ENCODE peak calls at places on chromosomes 5 and 9, in ten cellular contexts. B is HCT116, Y is endothelial cell of umbilical vein, Z is GM12878, I is upper lobe of left lung, F is transverse colon, W is spleen, N is GM12891, V is stomach, X is breast epithelium. D is an unnamed sample.

GRCh38 chr5:67012241-67012640 is 184.4 kb downstream of the CD180 start:
- DNase-seq in W (no peak), N (no peak), F (no peak), Z (no peak), Y (peak), B (no peak), V (no peak), I (no peak), X (no peak), D (no peak)

GRCh38 chr5:163362806-163363788 is 74.3 kb upstream of the CCNG1 start:
- DNase-seq in Z (no peak), N (no peak), V (no peak), W (no peak), F (no peak), X (no peak), I (no peak), Y (no peak), B (no peak), D (no peak)

GRCh38 chr5:77358566-77359205 is 133.4 kb downstream of the WDR41 start:
- DNase-seq in Z (no peak), X (no peak), V (no peak), W (no peak), F (no peak), Y (no peak), B (no peak), I (no peak), N (no peak), D (no peak)

GRCh38 chr9:4750021-4750673 is 9.1 kb upstream of the AK3 start:
- DNase-seq in W (no peak), X (no peak), I (no peak), F (no peak), Y (peak), B (no peak), Z (no peak), N (no peak), V (no peak), D (no peak)

GRCh38 chr5:179143446-179143845 is 83.3 kb downstream of the ZNF354C start:
- DNase-seq in X (no peak), Z (no peak), N (no peak), I (no peak), B (peak), V (no peak), Y (no peak), W (no peak), F (no peak), D (no peak)

GRCh38 chr9:27353405-27354229 is 56.7 kb upstream of the EQTN start:
- DNase-seq in X (no peak), I (no peak), W (peak), V (no peak), B (no peak), Y (no peak), Z (peak), F (no peak), N (no peak), D (no peak)

GRCh38 chr5:151222769-151223446 is 984 bp downstream of the CCDC69 start:
- DNase-seq in Z (no peak), V (no peak), I (no peak), B (no peak), Y (no peak), X (no peak), F (peak), N (peak), W (peak), D (peak)

GRCh38 chr5:178839319-178839704 is 20.4 kb upstream of the ZNF354B start:
- DNase-seq in I (no peak), X (peak), W (peak), B (peak), V (peak), N (no peak), Y (no peak), Z (no peak), F (peak), D (no peak)

GRCh38 chr5:15254607-15255006 is 245.4 kb upstream of the FBXL7 start:
- DNase-seq in N (no peak), F (no peak), B (no peak), V (no peak), Z (no peak), X (no peak), I (no peak), Y (no peak), W (no peak), D (no peak)

GRCh38 chr5:78638423-78638822 is 10.1 kb downstream of the LHFPL2 start:
- DNase-seq in F (peak), X (peak), I (no peak), V (peak), B (no peak), W (no peak), Z (no peak), N (no peak), Y (peak), D (no peak)

GRCh38 chr9:38041564-38042267 is 27.3 kb downstream of the SHB start:
- DNase-seq in I (no peak), Z (no peak), V (no peak), Y (no peak), B (no peak), N (no peak), W (no peak), X (no peak), F (no peak), D (no peak)

GRCh38 chr9:34084562-34084961 is 35.9 kb upstream of the UBAP2 start:
- DNase-seq in B (no peak), F (peak), I (no peak), V (no peak), Z (no peak), X (peak), Y (no peak), W (no peak), N (no peak), D (no peak)

GRCh38 chr9:6689893-6690634 is 44.5 kb upstream of the GLDC start:
- DNase-seq in X (no peak), W (no peak), V (no peak), B (no peak), F (no peak), I (no peak), Y (no peak), N (no peak), Z (no peak), D (no peak)

GRCh38 chr5:112551437-112552018 is 132.5 kb upstream of the EPB41L4A start:
- DNase-seq in I (no peak), Z (no peak), N (no peak), Y (peak), B (peak), X (peak), V (no peak), W (no peak), F (peak), D (no peak)

GRCh38 chr5:76926329-76927105 is 26.3 kb upstream of the CRHBP start:
- DNase-seq in I (no peak), X (no peak), N (no peak), Y (no peak), B (no peak), V (no peak), W (no peak), F (no peak), Z (no peak), D (no peak)

GRCh38 chr5:91359957-91360609 is 23.0 kb downstream of the ARRDC3 start:
- DNase-seq in Y (no peak), N (no peak), F (no peak), B (no peak), V (no peak), Z (no peak), X (no peak), I (no peak), W (no peak), D (no peak)

GRCh38 chr5:131355972-131356528 is 92.2 kb downstream of the CDC42SE2 start:
- DNase-seq in Y (peak), N (no peak), F (no peak), X (no peak), I (no peak), W (no peak), Z (no peak), B (no peak), V (no peak), D (no peak)

GRCh38 chr9:19759066-19759465 is 29.8 kb downstream of the SLC24A2 start:
- DNase-seq in X (no peak), F (no peak), V (no peak), W (no peak), N (no peak), Z (no peak), B (no peak), I (no peak), Y (no peak), D (no peak)

GRCh38 chr5:92560698-92561361 is 1020.2 kb downstream of the NR2F1-AS1 start:
- DNase-seq in B (peak), Z (no peak), N (no peak), I (no peak), V (no peak), X (no peak), F (no peak), W (no peak), Y (no peak), D (no peak)
- TF ChIP-seq POLR2AphosphoS5 in B (peak), Z (no peak), N (no peak), I (no peak), V (no peak), X (no peak), F (no peak), W (no peak), Y (no peak), D (no peak)

DNA sequence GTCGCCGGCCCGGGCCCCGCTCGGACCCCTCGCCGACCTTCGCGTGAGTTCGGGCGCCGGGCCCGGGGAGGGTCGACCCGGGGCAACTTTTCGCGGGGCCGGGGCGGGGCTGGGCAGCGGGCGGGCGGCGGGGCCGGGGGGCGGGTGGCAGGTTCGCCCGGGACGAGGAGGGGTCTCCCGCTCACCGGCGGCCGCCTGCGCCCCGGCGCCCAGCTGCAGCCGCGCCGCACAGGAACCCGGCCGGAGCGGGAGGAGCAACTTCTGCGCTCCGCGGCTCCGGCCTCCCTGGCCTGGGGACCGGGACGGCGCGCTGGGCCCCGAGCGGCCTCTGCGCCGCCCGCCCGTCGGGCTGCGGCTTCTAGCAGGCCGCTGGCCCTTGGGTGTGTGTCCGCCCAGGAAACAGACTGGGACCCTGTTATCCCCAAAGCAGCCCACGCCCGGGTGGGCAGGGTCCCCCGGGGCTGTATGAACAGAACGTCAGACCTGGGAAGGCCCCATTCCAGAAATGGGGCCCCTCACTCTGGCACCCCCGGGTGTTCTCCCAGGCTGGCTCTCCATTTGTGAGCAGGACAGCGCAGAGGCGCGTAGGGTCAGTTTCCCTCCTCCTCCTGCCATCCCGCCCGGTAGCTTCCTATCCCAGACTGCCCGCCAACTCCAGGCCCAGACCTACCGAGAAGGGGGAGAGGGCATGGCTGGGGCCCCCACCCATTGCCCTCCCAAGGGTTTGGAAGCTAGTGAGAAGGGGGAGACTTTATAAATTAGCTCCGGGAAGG is 685 bp downstream of the RXRA start:
- DNase-seq in V (no peak), X (no peak), Y (peak), B (no peak), Z (no peak), N (no peak), I (peak), W (peak), F (no peak), D (no peak)
- TF ChIP-seq POLR2A in V (no peak), X (no peak), Y (no peak), B (no peak), Z (no peak), N (no peak), I (no peak), W (no peak), F (peak), D (no peak)

GRCh38 chr9:21681641-21682040 is 120.8 kb upstream of the MTAP start:
- DNase-seq in N (no peak), Y (peak), F (no peak), Z (no peak), B (no peak), X (no peak), I (no peak), V (no peak), W (no peak), D (no peak)
- TF ChIP-seq POLR2AphosphoS5 in N (no peak), Y (peak), F (no peak), Z (no peak), B (no peak), X (no peak), I (no peak), V (peak), W (no peak), D (no peak)

DNA sequence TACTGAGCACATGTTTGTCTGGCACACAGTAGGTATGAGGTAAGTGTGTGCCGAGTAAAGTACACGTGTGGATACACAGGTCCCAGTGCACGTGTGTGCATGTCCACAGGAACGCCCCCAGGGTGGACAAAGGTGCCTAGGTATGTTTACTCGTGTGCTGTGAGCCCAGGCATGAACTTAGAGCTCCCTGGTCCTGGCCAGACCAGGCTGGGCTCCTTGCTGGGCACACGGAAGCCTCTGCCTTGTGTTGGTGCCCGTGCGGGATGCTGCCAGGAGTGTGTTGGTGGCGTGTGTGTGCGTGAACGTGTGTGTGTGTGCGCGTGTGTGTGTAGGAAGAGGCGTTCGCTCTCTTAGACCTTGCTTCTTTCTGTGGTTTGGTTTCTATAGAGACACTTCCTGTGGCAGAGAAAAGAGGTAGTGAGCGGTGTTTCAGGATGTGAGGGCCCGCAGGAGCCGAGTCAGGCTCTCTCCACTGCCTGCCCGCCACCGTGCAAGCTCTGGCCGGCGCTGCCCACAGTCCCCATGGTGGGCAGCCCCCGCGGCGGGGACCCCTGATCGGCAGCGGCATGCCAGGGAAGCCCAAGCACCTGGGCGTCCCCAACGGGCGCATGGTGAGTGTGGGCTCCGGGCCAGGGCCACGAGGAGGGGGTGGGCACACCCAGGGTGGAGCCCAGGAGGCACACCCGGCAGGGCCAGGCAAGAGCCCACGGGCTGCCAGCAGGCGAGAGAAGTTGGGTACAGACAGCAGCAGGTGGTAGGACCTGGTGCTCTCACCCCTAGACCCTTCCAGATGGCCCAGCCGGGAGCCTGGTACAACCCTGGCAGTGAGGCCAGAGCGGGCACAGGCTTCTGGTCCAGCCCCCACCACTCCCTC is at the start of gene RGS14:
- DNase-seq in Z (peak), Y (peak), I (peak), N (peak), X (no peak), F (peak), W (peak), V (peak), B (no peak), D (peak)
- TF ChIP-seq POLR2A in Z (peak), Y (no peak), I (peak), N (peak), X (no peak), F (peak), W (no peak), V (no peak), B (no peak), D (peak)

GRCh38 chr9:121739971-121740370 is 88.5 kb downstream of the DAB2IP start:
- DNase-seq in N (no peak), Z (no peak), Y (no peak), X (no peak), V (no peak), B (no peak), I (no peak), F (no peak), W (no peak), D (no peak)

GRCh38 chr9:121736964-121737462 is 85.6 kb downstream of the DAB2IP start:
- DNase-seq in N (no peak), W (no peak), I (no peak), F (peak), Y (no peak), Z (no peak), V (peak), B (no peak), X (peak), D (no peak)

GRCh38 chr9:121738391-121738790 is 87.0 kb downstream of the DAB2IP start:
- DNase-seq in Z (no peak), B (no peak), N (no peak), F (no peak), V (no peak), X (no peak), Y (no peak), W (no peak), I (no peak), D (no peak)

GRCh38 chr9:121737481-121737931 is 86.1 kb downstream of the DAB2IP start:
- DNase-seq in N (no peak), Y (no peak), X (no peak), F (no peak), V (no peak), Z (no peak), B (no peak), W (no peak), I (no peak), D (no peak)

GRCh38 chr9:121738969-121739368 is 87.5 kb downstream of the DAB2IP start:
- DNase-seq in I (no peak), N (no peak), F (peak), W (no peak), Y (no peak), Z (no peak), X (no peak), V (peak), B (no peak), D (no peak)
- TF ChIP-seq POLR2AphosphoS5 in I (no peak), N (no peak), F (no peak), W (no peak), Y (no peak), Z (no peak), X (no peak), V (peak), B (no peak), D (no peak)

DNA sequence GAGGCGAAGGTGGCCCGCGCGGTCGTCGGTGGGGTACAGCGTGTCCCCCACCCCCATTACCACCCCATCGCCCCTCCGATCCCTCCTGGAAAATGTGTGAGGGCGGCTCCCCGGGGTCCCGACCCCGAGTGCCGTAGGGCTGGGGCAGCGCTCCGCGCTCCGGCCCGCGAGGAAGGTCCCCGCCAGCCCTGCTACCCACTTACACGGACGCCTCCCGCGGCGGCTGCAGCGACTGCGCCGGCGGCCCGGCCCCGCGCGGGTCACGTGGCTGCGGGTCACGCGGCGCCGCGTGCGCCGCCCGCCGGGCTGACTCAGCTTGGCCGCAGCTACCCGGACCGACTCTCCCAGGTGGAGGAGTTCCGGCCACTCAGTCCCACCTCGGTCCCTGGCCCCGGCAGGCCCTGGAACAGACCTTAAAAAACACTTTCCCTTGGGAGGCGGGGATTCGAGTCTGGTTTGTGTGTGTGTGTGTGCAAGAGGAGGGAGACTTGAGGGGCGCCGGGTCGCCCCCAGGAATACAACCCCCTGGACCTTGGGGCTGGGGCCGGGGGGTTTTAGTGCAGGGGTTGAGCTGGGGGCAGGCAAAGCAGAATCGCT is at the start of gene GNPDA1:
- DNase-seq in B (peak), F (peak), I (peak), X (peak), Z (no peak), N (peak), V (peak), W (peak), Y (peak), D (peak)
- TF ChIP-seq POLR2A in B (peak), F (peak), I (peak), X (no peak), Z (peak), N (peak), V (no peak), W (no peak), Y (peak), D (peak)